ENCODE peak calls at places on chromosomes 4 and X, in seven cellular contexts. S, L, E, C, Q, Z and U are unnamed samples. For H3K4me1, the result is how much of the 10 kb centered on the place peaks cover.

GRCh38 chrX:48956728-48957414 is 536 bp downstream of the OTUD5 start:
- DNase-seq in S (peak), C (no peak), L (peak), Q (peak), E (peak), Z (no peak), U (no peak)

GRCh38 chr4:152485726-152486276 is 50.1 kb downstream of the FBXW7 start:
- DNase-seq in C (no peak), Z (no peak), S (peak), Q (no peak), E (no peak), L (peak), U (no peak)

GRCh38 chrX:120559799-120560198 is 963 bp downstream of the CUL4B start:
- DNase-seq in L (no peak), Q (no peak), C (peak), E (no peak), Z (no peak), S (peak), U (no peak)

GRCh38 chrX:50579955-50580354 is 109.3 kb upstream of the DGKK start:
- DNase-seq in S (peak), C (peak), L (peak), E (peak), Z (peak), Q (peak), U (no peak)

GRCh38 chr4:52588771-52589591 is 70.1 kb downstream of the USP46 start:
- DNase-seq in E (peak), S (peak), L (peak), Z (no peak), Q (no peak), C (no peak), U (peak)

GRCh38 chr4:1870328-1870577 is 940 bp upstream of the NSD2 start:
- DNase-seq in Q (peak), L (peak), Z (peak), S (peak), E (peak), C (peak), U (peak)

GRCh38 chr4:89482248-89482647 is 174.6 kb upstream of the GPRIN3 start:
- DNase-seq in Q (no peak), C (peak), S (no peak), Z (peak), L (no peak), E (no peak), U (no peak)

GRCh38 chrX:3697701-3698279 is 15.7 kb downstream of the PRKX start:
- DNase-seq in E (no peak), Q (peak), S (no peak), L (no peak), Z (no peak), C (peak), U (no peak)

GRCh38 chr4:139670765-139671164 is 5.1 kb downstream of the MGST2 start:
- DNase-seq in Q (no peak), C (no peak), L (no peak), Z (no peak), S (no peak), E (no peak), U (no peak)

GRCh38 chr4:98006060-98006459 is 137.2 kb downstream of the STPG2 start:
- DNase-seq in Q (no peak), L (no peak), C (no peak), Z (no peak), S (no peak), E (no peak), U (no peak)

GRCh38 chr4:105179539-105180401 is 33.1 kb downstream of the TET2 start:
- DNase-seq in S (no peak), C (no peak), Z (no peak), Q (no peak), E (no peak), L (no peak), U (no peak)

GRCh38 chr4:123990310-123990709 is 593.7 kb downstream of the SPRY1 start:
- DNase-seq in S (no peak), C (no peak), L (no peak), Q (no peak), Z (no peak), E (no peak), U (no peak)

GRCh38 chr4:17577660-17578481 is 873 bp downstream of the LAP3 start:
- DNase-seq in E (no peak), L (peak), C (no peak), Z (no peak), Q (peak), S (no peak), U (peak)

GRCh38 chrX:118231464-118231863 is 114.4 kb upstream of the WDR44 start:
- DNase-seq in Z (no peak), E (no peak), C (no peak), Q (no peak), L (no peak), S (no peak), U (no peak)

GRCh38 chrX:72297953-72298730 is 7.6 kb downstream of the CITED1 start:
- DNase-seq in Q (no peak), E (no peak), C (peak), L (no peak), Z (no peak), S (no peak), U (no peak)

GRCh38 chr4:85808104-85808503 is 333.2 kb downstream of the ARHGAP24 start:
- DNase-seq in C (no peak), Q (no peak), Z (no peak), S (no peak), L (no peak), E (no peak), U (no peak)

GRCh38 chr4:7103599-7104365 is 35.9 kb upstream of the GRPEL1 start:
- DNase-seq in E (no peak), Z (no peak), C (no peak), S (no peak), Q (no peak), L (no peak), U (no peak)

GRCh38 chr4:37816006-37816405 is 10.5 kb upstream of the PGM2 start:
- DNase-seq in E (no peak), S (peak), L (peak), C (no peak), Q (no peak), Z (no peak), U (peak)

GRCh38 chr4:83285022-83285387 is 407 bp upstream of the COQ2 start:
- DNase-seq in E (no peak), Z (no peak), C (peak), Q (no peak), S (no peak), L (no peak), U (no peak)

GRCh38 chr4:8041868-8042267 is 102.2 kb upstream of the AFAP1 start:
- DNase-seq in S (no peak), Z (no peak), C (no peak), E (no peak), Q (no peak), L (no peak), U (no peak)

GRCh38 chr4:65624651-65625050 is 45.6 kb downstream of the EPHA5 start:
- DNase-seq in C (no peak), L (no peak), Q (no peak), Z (no peak), S (no peak), E (no peak), U (no peak)

GRCh38 chr4:119300072-119300387 is 21.9 kb downstream of the FABP2 start:
- DNase-seq in S (no peak), Z (no peak), L (peak), Q (peak), C (no peak), E (peak), U (peak)

GRCh38 chrX:148517191-148517590 is 16.8 kb downstream of the AFF2 start:
- DNase-seq in S (no peak), E (no peak), Q (no peak), Z (no peak), L (no peak), C (no peak), U (no peak)
- H3K4me1 ChIP-seq in S (under half), E (under half), Q (under half), Z (under half), L (under half), C (under half), U (under half)

GRCh38 chr4:2873329-2873728 is 29.7 kb downstream of the ADD1 start:
- DNase-seq in Z (no peak), E (no peak), Q (no peak), L (no peak), S (no peak), C (no peak), U (no peak)
- H3K4me1 ChIP-seq in Z (under half), E (under half), Q (under half), L (under half), S (under half), C (under half), U (half or more)

DNA sequence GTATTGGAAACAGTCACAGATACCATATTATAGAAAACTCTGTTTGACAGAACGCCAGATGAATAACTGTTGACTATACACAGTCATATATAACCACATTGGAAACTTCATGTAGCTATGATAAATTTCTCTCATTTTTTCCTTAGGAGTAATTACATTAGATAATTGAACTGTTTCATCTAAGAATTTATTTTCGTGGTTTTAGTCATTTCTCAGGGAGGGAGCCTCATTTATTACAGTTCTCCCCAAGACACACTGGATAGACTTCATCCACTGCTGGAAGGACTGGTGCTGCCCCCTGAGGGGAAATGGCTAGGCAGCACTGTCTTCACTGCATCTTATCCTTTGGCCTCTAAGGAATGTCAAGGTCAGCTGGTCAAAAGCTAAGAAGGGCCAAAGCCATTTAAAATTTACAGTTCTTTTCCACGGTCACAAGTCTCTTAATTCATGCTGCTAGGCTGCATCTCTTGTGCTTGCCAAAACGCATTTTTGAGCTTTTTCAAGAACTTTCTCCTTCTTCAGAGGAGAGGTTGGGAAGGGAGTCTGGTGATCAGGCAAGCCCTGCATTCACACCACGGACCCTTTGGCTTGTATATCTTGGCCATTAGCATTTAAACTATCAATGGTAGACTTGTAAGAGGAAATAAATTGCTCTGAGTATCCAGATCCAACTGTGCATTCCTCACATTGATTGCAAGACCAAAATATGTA is 145.1 kb downstream of the CBR4 start:
- DNase-seq in E (no peak), Z (no peak), C (no peak), Q (no peak), L (no peak), S (no peak), U (no peak)
- H3K4me1 ChIP-seq in E (under half), Z (under half), C (under half), Q (under half), L (under half), S (under half), U (half or more)

GRCh38 chrX:32896132-32896531 is 315.2 kb downstream of the DMD start:
- DNase-seq in Z (no peak), S (no peak), C (no peak), E (no peak), L (no peak), Q (no peak), U (no peak)

GRCh38 chrX:32893751-32894150 is 317.6 kb downstream of the DMD start:
- DNase-seq in L (no peak), S (no peak), E (no peak), Q (no peak), C (no peak), Z (no peak), U (no peak)

DNA sequence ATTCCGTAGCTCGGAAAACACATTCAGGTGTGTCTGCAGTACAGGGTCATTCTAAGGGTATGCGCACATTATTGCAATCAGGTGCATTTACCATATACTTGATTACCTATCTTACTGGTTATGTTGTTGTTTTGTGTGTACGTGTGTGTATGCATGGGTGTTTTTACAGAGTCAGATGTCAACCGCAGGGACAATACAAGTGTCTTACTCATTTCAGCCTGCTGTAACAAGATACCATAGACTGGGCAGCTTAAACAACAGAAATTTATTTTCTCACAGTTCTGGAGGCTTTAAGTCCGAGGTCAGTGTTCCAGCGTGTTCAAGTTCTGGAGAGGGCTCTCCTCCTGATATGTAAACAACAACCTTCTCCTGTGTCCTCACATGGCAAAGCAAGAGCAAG is 316.7 kb downstream of the DMD start:
- DNase-seq in C (no peak), S (no peak), L (no peak), Q (no peak), E (no peak), Z (no peak), U (no peak)
- H3K4me1 ChIP-seq in C (under half), S (under half), L (under half), Q (under half), E (under half), Z (under half), U (under half)

DNA sequence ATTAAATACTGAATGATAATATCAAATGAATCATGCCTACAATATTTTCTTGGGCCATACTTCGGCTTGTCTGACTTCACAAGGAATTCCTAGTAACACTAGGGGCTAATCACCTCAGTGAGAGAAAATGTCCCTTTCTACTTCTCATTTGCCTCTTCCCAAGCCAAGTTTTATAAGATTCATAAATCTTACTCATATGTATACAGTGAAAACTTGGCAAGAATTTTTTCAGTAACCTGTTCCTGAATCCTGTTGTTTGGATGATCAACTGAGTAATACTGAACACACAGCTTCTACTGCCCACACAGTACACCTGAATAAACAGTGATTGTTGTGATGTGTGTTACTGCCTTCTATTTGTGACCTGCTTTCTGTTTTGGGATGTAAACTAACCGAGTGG is 16.5 kb downstream of the TMPRSS11E start:
- DNase-seq in S (no peak), Z (no peak), Q (no peak), L (no peak), E (no peak), C (no peak), U (no peak)
- H3K4me1 ChIP-seq in S (under half), Z (under half), Q (under half), L (under half), E (under half), C (under half), U (under half)

GRCh38 chr4:80069837-80070788 is 2.9 kb downstream of the ANTXR2 start:
- DNase-seq in L (no peak), S (no peak), C (no peak), Z (peak), Q (no peak), E (no peak), U (no peak)
- H3K4me1 ChIP-seq in L (under half), S (half or more), C (under half), Z (under half), Q (under half), E (under half), U (half or more)

DNA sequence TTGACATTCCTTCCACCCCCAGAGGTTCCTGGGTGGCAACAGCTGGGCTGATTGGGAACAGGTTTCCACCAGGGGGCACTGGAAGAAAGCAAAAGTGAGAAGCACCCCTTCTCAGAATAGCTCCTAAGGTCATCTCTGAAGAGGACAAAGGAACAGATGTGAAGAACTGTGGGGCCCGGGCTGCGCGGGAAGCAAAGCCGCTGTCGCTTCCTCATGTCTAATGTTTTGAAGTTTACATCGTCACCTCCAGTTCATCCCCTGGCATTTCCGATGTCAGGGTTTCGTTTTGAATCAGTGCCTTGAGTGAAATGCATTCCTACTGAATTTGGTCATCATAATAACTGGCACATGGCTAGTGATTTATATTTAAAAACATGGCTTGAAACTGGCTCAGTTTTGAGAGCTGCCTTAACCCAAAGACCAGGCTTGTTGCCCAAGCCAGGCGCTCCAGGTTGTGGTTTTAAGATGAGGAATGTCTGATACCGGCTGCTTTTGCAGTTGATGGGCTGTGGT is 6.1 kb downstream of the TXK start:
- DNase-seq in E (peak), L (peak), Q (peak), S (peak), Z (peak), C (peak), U (no peak)
- H3K4me1 ChIP-seq in E (half or more), L (half or more), Q (under half), S (half or more), Z (under half), C (under half), U (under half)

GRCh38 chrX:148540114-148540513 is 39.7 kb downstream of the AFF2 start:
- DNase-seq in Z (no peak), S (no peak), L (no peak), E (no peak), Q (no peak), C (no peak), U (no peak)

GRCh38 chrX:148537556-148538182 is 37.3 kb downstream of the AFF2 start:
- DNase-seq in C (no peak), S (no peak), Z (no peak), Q (no peak), E (no peak), L (no peak), U (no peak)

GRCh38 chrX:148538582-148538981 is 38.2 kb downstream of the AFF2 start:
- DNase-seq in Z (no peak), E (no peak), L (no peak), S (no peak), C (no peak), Q (no peak), U (no peak)

GRCh38 chrX:148541461-148541983 is 41.1 kb downstream of the AFF2 start:
- DNase-seq in C (no peak), Z (no peak), Q (no peak), E (no peak), S (no peak), L (no peak), U (no peak)

DNA sequence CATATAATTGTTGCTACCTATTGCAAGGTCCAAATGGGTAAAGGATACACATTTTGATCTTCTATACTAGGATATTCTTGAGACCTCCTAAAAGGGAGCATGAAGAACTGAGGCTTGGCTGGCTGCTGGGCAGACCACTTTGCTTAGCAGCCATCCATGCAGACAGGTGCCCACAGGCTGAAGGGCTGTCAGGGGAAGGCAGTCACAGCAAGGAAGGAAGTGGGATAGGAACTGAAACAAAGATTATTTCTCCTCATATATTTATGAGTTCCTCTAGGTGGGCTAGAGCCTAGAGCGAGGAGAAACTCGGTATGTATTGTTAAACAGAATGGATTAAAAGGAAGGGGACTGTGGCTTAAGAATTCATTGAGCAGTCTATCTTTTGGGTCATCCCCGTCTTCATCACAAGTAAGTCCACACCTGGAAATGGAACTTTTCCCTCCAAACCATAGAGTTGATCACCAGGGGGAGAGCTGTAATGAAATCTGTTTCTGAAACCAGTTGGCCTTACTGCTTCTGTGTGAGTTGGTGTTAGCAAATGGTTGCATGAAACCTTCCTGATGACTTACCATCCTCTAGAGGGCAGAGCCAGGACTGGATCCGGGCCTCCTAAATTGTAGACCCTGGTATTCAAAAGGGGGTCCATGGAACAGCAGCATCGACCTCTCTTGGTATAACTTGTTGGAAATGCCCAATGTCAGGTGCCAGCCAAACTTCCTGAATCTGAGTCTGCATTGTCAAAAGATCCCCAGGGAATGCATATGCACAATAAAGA is 42.3 kb downstream of the AFF2 start:
- DNase-seq in S (no peak), Q (no peak), E (no peak), Z (no peak), L (no peak), C (no peak), U (no peak)
- H3K4me1 ChIP-seq in S (under half), Q (under half), E (under half), Z (under half), L (under half), C (under half), U (under half)

DNA sequence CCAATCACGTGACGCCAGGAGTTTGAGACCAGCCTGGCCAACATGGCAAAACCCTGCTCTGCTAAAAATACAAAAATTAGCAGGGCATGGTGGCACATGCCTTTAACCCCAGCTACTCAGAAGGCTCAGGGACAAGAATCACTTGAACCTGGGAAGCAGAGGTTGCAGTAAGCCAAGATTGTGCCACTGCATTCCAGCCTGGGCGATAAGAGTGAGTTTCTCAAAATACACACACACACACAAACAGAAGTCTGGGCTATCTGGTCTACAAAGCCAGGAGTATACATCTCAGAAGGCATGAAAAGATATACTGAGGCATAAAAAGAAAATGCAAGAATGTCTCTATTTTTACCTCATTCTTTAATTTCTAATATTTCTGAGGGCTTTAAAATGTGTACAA is 11.3 kb downstream of the YTHDC1 start:
- DNase-seq in L (no peak), S (no peak), Z (no peak), Q (no peak), C (no peak), E (no peak), U (no peak)
- H3K4me1 ChIP-seq in L (half or more), S (half or more), Z (under half), Q (under half), C (under half), E (under half), U (half or more)